ENCODE peak calls at places on chromosome 7, in five cellular contexts. C, U, X, L and A are unnamed samples.

GRCh38 chr7:79911420-79911819 is 223.2 kb upstream of the GNAI1 start:
- DNase-seq in C (no peak), U (no peak), X (no peak), L (no peak), A (no peak)

GRCh38 chr7:73341877-73342276 is 13.9 kb downstream of the FKBP6 start:
- DNase-seq in C (peak; percentile 88), U (peak; percentile 38), X (no peak), L (no peak), A (peak; percentile 56)

GRCh38 chr7:115008465-115009114 is 86.7 kb downstream of the MDFIC start:
- DNase-seq in C (peak; percentile 71), U (no peak), X (peak; percentile 83), L (no peak), A (no peak)

GRCh38 chr7:130070900-130071622 is 727 bp downstream of the KLHDC10 start:
- DNase-seq in C (peak; percentile 21), U (no peak), X (no peak), L (no peak), A (no peak)

GRCh38 chr7:123601530-123601929 is at the start of gene ASB15:
- DNase-seq in C (no peak), U (no peak), X (no peak), L (no peak), A (no peak)

GRCh38 chr7:150965273-150965830 is 12.8 kb downstream of the KCNH2 start:
- DNase-seq in C (no peak), U (no peak), X (no peak), L (no peak), A (no peak)

GRCh38 chr7:66256281-66256680 is 51.1 kb downstream of the TPST1 start:
- DNase-seq in C (no peak), U (no peak), X (no peak), L (no peak), A (no peak)

GRCh38 chr7:7014827-7015610 is 167.3 kb upstream of the C1GALT1 start:
- DNase-seq in C (no peak), U (no peak), X (no peak), L (no peak), A (no peak)

GRCh38 chr7:20440472-20441105 is 109.9 kb downstream of the ITGB8 start:
- DNase-seq in C (peak; percentile 47), U (peak; percentile 61), X (no peak), L (no peak), A (peak; percentile 11)

GRCh38 chr7:137992738-137993394 is 9.0 kb downstream of the CREB3L2 start:
- DNase-seq in C (peak; percentile 96), U (peak; percentile 20), X (peak; percentile 85), L (no peak), A (peak; percentile 98)

GRCh38 chr7:99030145-99030856 is 113.6 kb downstream of the SMURF1 start:
- DNase-seq in C (no peak), U (no peak), X (no peak), L (no peak), A (no peak)

GRCh38 chr7:40230086-40230485 is 95.3 kb downstream of the SUGCT start:
- DNase-seq in C (no peak), U (no peak), X (no peak), L (no peak), A (no peak)

GRCh38 chr7:151472644-151473380 is 32.9 kb upstream of the CRYGN start:
- DNase-seq in C (no peak), U (no peak), X (no peak), L (no peak), A (no peak)

GRCh38 chr7:157041004-157041403 is 30.5 kb upstream of the MNX1 start:
- DNase-seq in C (no peak), U (no peak), X (no peak), L (no peak), A (no peak)

GRCh38 chr7:43552122-43552521 is 30.8 kb upstream of the STK17A start:
- DNase-seq in C (no peak), U (no peak), X (no peak), L (no peak), A (no peak)

GRCh38 chr7:116216956-116217570 is 6.7 kb downstream of the TES start:
- DNase-seq in C (peak; percentile 34), U (peak; percentile 39), X (no peak), L (no peak), A (no peak)

GRCh38 chr7:65239707-65240352 is 133.8 kb upstream of the ZNF92 start:
- DNase-seq in C (no peak), U (peak; percentile 59), X (no peak), L (no peak), A (no peak)

GRCh38 chr7:143284591-143285453 is at the start of gene TMEM139:
- DNase-seq in C (no peak), U (no peak), X (no peak), L (no peak), A (no peak)

GRCh38 chr7:96786261-96786997 is 76.8 kb upstream of the SEM1 start:
- DNase-seq in C (no peak), U (no peak), X (no peak), L (no peak), A (no peak)

GRCh38 chr7:28573751-28574295 is 161.5 kb downstream of the CREB5 start:
- DNase-seq in C (no peak), U (no peak), X (no peak), L (no peak), A (no peak)

GRCh38 chr7:44307905-44308740 is 17.3 kb downstream of the CAMK2B start:
- DNase-seq in C (no peak), U (no peak), X (no peak), L (no peak), A (no peak)

GRCh38 chr7:4738711-4739527 is 36.5 kb upstream of the AP5Z1 start:
- DNase-seq in C (peak; percentile 88), U (peak; percentile 98), X (no peak), L (peak; percentile 79), A (peak; percentile 80)

GRCh38 chr7:157010588-157011332 is at the start of gene MNX1:
- DNase-seq in C (peak; percentile 22), U (peak; percentile 89), X (no peak), L (peak; percentile 10), A (no peak)

GRCh38 chr7:52135403-52135802 is 818.8 kb upstream of the COBL start:
- DNase-seq in C (no peak), U (no peak), X (no peak), L (no peak), A (no peak)

GRCh38 chr7:78178319-78178718 is 379.7 kb downstream of the PHTF2 start:
- DNase-seq in C (peak; percentile 65), U (no peak), X (no peak), L (no peak), A (no peak)

GRCh38 chr7:38283107-38283506 is 9.7 kb upstream of the TARP start:
- DNase-seq in C (no peak), U (no peak), X (no peak), L (no peak), A (no peak)

GRCh38 chr7:111433426-111433825 is 128.9 kb downstream of the IMMP2L start:
- DNase-seq in C (no peak), U (no peak), X (no peak), L (no peak), A (no peak)

GRCh38 chr7:121793716-121794115 is 79.2 kb upstream of the PTPRZ1 start:
- DNase-seq in C (no peak), U (no peak), X (no peak), L (no peak), A (no peak)

GRCh38 chr7:28956608-28957063 is 1.5 kb downstream of the TRIL start:
- DNase-seq in C (peak; percentile 61), U (peak; percentile 33), X (no peak), L (peak; percentile 19), A (no peak)

GRCh38 chr7:2202901-2203550 is 29.7 kb downstream of the MAD1L1 start:
- DNase-seq in C (no peak), U (no peak), X (no peak), L (no peak), A (no peak)

GRCh38 chr7:42144253-42145002 is 92.6 kb downstream of the GLI3 start:
- DNase-seq in C (peak; percentile 58), U (no peak), X (no peak), L (no peak), A (no peak)

GRCh38 chr7:99141756-99142726 is 1.9 kb downstream of the SMURF1 start:
- DNase-seq in C (peak; percentile 82), U (peak; percentile 80), X (peak; percentile 60), L (no peak), A (peak; percentile 59)

GRCh38 chr7:105796365-105796764 is 80.0 kb downstream of the ATXN7L1 start:
- DNase-seq in C (peak; percentile 69), U (no peak), X (no peak), L (no peak), A (no peak)
- H3K4me3 ChIP-seq in C (no peak overlapping the region), U (no peak overlapping the region), X (no peak overlapping the region), L (no peak overlapping the region), A (no peak overlapping the region)

DNA sequence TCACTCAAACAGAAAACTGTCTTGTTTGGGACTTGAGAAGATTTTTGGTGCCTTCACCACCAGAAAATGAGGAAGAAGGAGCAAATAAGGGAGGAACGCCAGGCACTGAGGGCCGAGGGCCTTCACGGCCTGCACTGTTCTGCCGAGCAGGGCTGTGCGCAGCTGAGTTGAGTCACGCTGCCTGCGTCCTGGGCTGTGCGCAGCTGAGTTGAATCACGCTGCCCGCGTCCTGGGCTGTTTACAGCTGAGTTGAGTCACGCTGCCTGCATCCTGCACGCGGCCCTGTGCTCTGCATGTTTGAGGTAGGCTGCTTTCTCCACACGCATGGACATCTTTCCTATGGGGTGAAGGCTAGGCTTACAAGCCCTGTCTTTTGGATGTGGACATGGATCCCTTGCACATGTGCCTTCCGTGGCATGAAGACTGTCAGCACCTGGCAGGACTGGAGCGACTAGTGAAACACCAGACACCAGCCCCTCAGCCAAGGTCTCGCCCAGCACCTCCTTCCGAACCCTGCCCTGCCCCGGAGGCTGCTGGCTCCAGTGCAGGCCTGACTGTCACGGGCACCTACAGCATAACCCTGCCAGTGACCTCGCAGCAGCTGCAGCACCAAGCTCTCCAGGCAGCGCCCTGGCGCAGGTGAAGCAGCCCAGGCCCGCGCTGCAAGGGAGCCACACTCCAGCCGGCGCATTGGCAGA is 96.7 kb downstream of the HTR5A start:
- DNase-seq in C (no peak), U (no peak), X (no peak), L (no peak), A (peak; percentile 97)
- TF ChIP-seq CTCF in C (no peak), U (no peak), X (no peak), L (no peak), A (no peak)

DNA sequence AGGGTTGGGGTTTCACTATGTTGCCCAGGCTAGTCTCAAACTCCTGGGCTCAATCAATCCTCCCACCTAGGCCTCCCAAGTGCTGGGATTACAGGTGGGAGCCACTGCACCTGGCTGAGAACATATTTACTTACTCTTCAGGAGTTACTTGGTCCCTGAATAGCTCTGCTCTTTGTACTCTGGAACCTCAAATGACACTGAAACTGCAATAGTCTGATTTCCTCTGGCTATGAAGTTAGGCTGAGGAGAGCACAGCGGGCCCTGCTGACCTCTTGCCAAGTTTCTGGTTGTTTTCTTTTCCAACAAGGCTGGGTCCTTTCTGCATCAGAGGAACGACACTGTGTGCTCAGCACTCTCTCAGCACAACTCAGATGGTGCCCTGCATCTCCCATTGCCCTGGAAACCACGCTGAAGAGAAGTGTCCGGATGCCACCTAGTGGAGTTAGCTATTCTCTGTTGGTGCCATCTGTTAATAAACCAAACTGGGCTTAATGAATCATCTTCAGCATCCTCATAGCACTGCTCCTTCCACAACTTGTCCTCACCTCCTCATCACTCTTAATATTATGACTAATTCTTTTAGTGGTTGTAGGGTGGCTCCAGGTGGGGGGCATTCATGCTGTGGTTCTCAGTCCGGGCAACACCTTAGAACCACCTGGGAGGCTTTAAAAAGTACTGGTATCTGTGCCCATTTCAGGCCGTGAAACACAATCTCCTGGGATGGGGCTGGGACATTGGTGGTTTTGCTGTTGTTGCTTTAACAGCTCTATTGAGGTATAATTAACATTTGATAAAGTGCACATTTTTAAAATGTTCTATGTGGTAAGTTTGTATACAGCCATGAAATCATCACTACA is 8.2 kb upstream of the EFCAB10 start:
- DNase-seq in C (peak; percentile 91), U (peak; percentile 79), X (peak; percentile 53), L (peak; percentile 56), A (peak; percentile 74)
- H3K4me3 ChIP-seq in C (no peak overlapping the region), U (no peak overlapping the region), X (no peak overlapping the region), L (no peak overlapping the region), A (no peak overlapping the region)

GRCh38 chr7:131637846-131638245 is 81.4 kb upstream of the PODXL start:
- DNase-seq in C (no peak), U (no peak), X (no peak), L (no peak), A (no peak)
- TF ChIP-seq CTCF in C (no peak), U (no peak), X (no peak), L (no peak), A (no peak)